ENCODE peak calls at places on chromosome 16, in eight cellular contexts. One of them, this sample, is unnamed.

GRCh38 chr16:49523435-49524159 is 150.0 kb downstream of the C16orf78 start:
- DNase-seq in A172: no peak
- DNase-seq in effector memory CD8-positive, alpha-beta T cell: no peak
- DNase-seq in CD8-positive, alpha-beta T cell: no peak
- DNase-seq in MG63: no peak
- DNase-seq in bronchial epithelial cell: no peak
- DNase-seq in activated T-helper 1 cell treated with Interleukin-2 at 50 U/mL for 16 hours: no peak
- DNase-seq in mucosa of descending colon: no peak
- DNase-seq in this sample: no peak

GRCh38 chr16:28905800-28906372 is 19.2 kb downstream of the RABEP2 start:
- DNase-seq in activated T-helper 1 cell treated with Interleukin-2 at 50 U/mL for 16 hours: no peak
- DNase-seq in mucosa of descending colon: no peak
- DNase-seq in CD8-positive, alpha-beta T cell: no peak
- DNase-seq in bronchial epithelial cell: no peak
- DNase-seq in A172: no peak
- DNase-seq in effector memory CD8-positive, alpha-beta T cell: no peak
- DNase-seq in MG63: no peak
- DNase-seq in this sample: no peak

GRCh38 chr16:86515420-86515779 is 5.1 kb downstream of the FOXF1 start:
- DNase-seq in A172: no peak
- DNase-seq in MG63: peak; percentile 64
- DNase-seq in effector memory CD8-positive, alpha-beta T cell: no peak
- DNase-seq in CD8-positive, alpha-beta T cell: no peak
- DNase-seq in bronchial epithelial cell: no peak
- DNase-seq in mucosa of descending colon: no peak
- DNase-seq in activated T-helper 1 cell treated with Interleukin-2 at 50 U/mL for 16 hours: no peak
- DNase-seq in this sample: no peak

GRCh38 chr16:12311309-12311708 is 334.8 kb downstream of the SNX29 start:
- DNase-seq in bronchial epithelial cell: no peak
- DNase-seq in A172: no peak
- DNase-seq in mucosa of descending colon: no peak
- DNase-seq in effector memory CD8-positive, alpha-beta T cell: no peak
- DNase-seq in MG63: no peak
- DNase-seq in CD8-positive, alpha-beta T cell: no peak
- DNase-seq in activated T-helper 1 cell treated with Interleukin-2 at 50 U/mL for 16 hours: no peak
- DNase-seq in this sample: no peak

GRCh38 chr16:74635303-74635702 is 28.4 kb upstream of the GLG1 start:
- DNase-seq in mucosa of descending colon: no peak
- DNase-seq in MG63: no peak
- DNase-seq in activated T-helper 1 cell treated with Interleukin-2 at 50 U/mL for 16 hours: no peak
- DNase-seq in bronchial epithelial cell: no peak
- DNase-seq in CD8-positive, alpha-beta T cell: no peak
- DNase-seq in A172: no peak
- DNase-seq in effector memory CD8-positive, alpha-beta T cell: no peak
- DNase-seq in this sample: no peak

GRCh38 chr16:74695450-74696422 is 4.9 kb downstream of the MLKL start:
- DNase-seq in mucosa of descending colon: peak; percentile 73
- DNase-seq in A172: peak; percentile 94
- DNase-seq in effector memory CD8-positive, alpha-beta T cell: peak; percentile 60
- DNase-seq in bronchial epithelial cell: peak; percentile 93
- DNase-seq in CD8-positive, alpha-beta T cell: peak; percentile 57
- DNase-seq in activated T-helper 1 cell treated with Interleukin-2 at 50 U/mL for 16 hours: peak; percentile 25
- DNase-seq in MG63: peak; percentile 78
- DNase-seq in this sample: peak; percentile 39

GRCh38 chr16:17518441-17518840 is 47.7 kb upstream of the XYLT1 start:
- DNase-seq in A172: no peak
- DNase-seq in activated T-helper 1 cell treated with Interleukin-2 at 50 U/mL for 16 hours: no peak
- DNase-seq in MG63: peak; percentile 36
- DNase-seq in mucosa of descending colon: no peak
- DNase-seq in bronchial epithelial cell: peak; percentile 7
- DNase-seq in effector memory CD8-positive, alpha-beta T cell: no peak
- DNase-seq in CD8-positive, alpha-beta T cell: no peak
- DNase-seq in this sample: no peak

GRCh38 chr16:788399-789126 is at the start of gene CHTF18:
- DNase-seq in effector memory CD8-positive, alpha-beta T cell: peak; percentile 91
- DNase-seq in A172: peak; percentile 81
- DNase-seq in CD8-positive, alpha-beta T cell: peak; percentile 90
- DNase-seq in activated T-helper 1 cell treated with Interleukin-2 at 50 U/mL for 16 hours: peak; percentile 95
- DNase-seq in bronchial epithelial cell: peak; percentile 59
- DNase-seq in mucosa of descending colon: peak; percentile 97
- DNase-seq in MG63: peak; percentile 93
- DNase-seq in this sample: peak; percentile 92

GRCh38 chr16:85491798-85492616 is 121.1 kb upstream of the GSE1 start:
- DNase-seq in MG63: no peak
- DNase-seq in activated T-helper 1 cell treated with Interleukin-2 at 50 U/mL for 16 hours: no peak
- DNase-seq in bronchial epithelial cell: peak; percentile 29
- DNase-seq in CD8-positive, alpha-beta T cell: peak; percentile 15
- DNase-seq in A172: peak; percentile 49
- DNase-seq in effector memory CD8-positive, alpha-beta T cell: no peak
- DNase-seq in mucosa of descending colon: peak; percentile 64
- DNase-seq in this sample: no peak

GRCh38 chr16:72247821-72248253 is 75.9 kb upstream of the PMFBP1 start:
- DNase-seq in activated T-helper 1 cell treated with Interleukin-2 at 50 U/mL for 16 hours: no peak
- DNase-seq in CD8-positive, alpha-beta T cell: no peak
- DNase-seq in bronchial epithelial cell: peak; percentile 26
- DNase-seq in mucosa of descending colon: no peak
- DNase-seq in A172: no peak
- DNase-seq in MG63: no peak
- DNase-seq in effector memory CD8-positive, alpha-beta T cell: no peak
- DNase-seq in this sample: no peak

GRCh38 chr16:31727553-31727952 is 146.1 kb upstream of the ZNF267 start:
- DNase-seq in activated T-helper 1 cell treated with Interleukin-2 at 50 U/mL for 16 hours: no peak
- DNase-seq in bronchial epithelial cell: no peak
- DNase-seq in A172: no peak
- DNase-seq in effector memory CD8-positive, alpha-beta T cell: no peak
- DNase-seq in CD8-positive, alpha-beta T cell: no peak
- DNase-seq in mucosa of descending colon: no peak
- DNase-seq in MG63: no peak
- DNase-seq in this sample: no peak

GRCh38 chr16:84652565-84652964 is 4.3 kb downstream of the KLHL36 start:
- DNase-seq in activated T-helper 1 cell treated with Interleukin-2 at 50 U/mL for 16 hours: no peak
- DNase-seq in A172: no peak
- DNase-seq in MG63: no peak
- DNase-seq in CD8-positive, alpha-beta T cell: peak; percentile 56
- DNase-seq in effector memory CD8-positive, alpha-beta T cell: peak; percentile 14
- DNase-seq in mucosa of descending colon: no peak
- DNase-seq in bronchial epithelial cell: no peak
- DNase-seq in this sample: no peak

GRCh38 chr16:15401972-15402371 is 6.4 kb downstream of the MPV17L start:
- DNase-seq in activated T-helper 1 cell treated with Interleukin-2 at 50 U/mL for 16 hours: no peak
- DNase-seq in effector memory CD8-positive, alpha-beta T cell: no peak
- DNase-seq in CD8-positive, alpha-beta T cell: no peak
- DNase-seq in bronchial epithelial cell: no peak
- DNase-seq in mucosa of descending colon: no peak
- DNase-seq in A172: no peak
- DNase-seq in MG63: no peak
- DNase-seq in this sample: no peak

GRCh38 chr16:87064731-87065720 is 252.2 kb downstream of the C16orf95 start:
- DNase-seq in mucosa of descending colon: no peak
- DNase-seq in A172: no peak
- DNase-seq in activated T-helper 1 cell treated with Interleukin-2 at 50 U/mL for 16 hours: no peak
- DNase-seq in CD8-positive, alpha-beta T cell: no peak
- DNase-seq in effector memory CD8-positive, alpha-beta T cell: no peak
- DNase-seq in MG63: no peak
- DNase-seq in bronchial epithelial cell: no peak
- DNase-seq in this sample: no peak

GRCh38 chr16:17238285-17239028 is 232.3 kb downstream of the XYLT1 start:
- DNase-seq in A172: no peak
- DNase-seq in effector memory CD8-positive, alpha-beta T cell: no peak
- DNase-seq in CD8-positive, alpha-beta T cell: no peak
- DNase-seq in mucosa of descending colon: no peak
- DNase-seq in bronchial epithelial cell: no peak
- DNase-seq in activated T-helper 1 cell treated with Interleukin-2 at 50 U/mL for 16 hours: no peak
- DNase-seq in MG63: peak; percentile 37
- DNase-seq in this sample: no peak

GRCh38 chr16:85662976-85663830 is 25.6 kb downstream of the GINS2 start:
- DNase-seq in activated T-helper 1 cell treated with Interleukin-2 at 50 U/mL for 16 hours: no peak
- DNase-seq in effector memory CD8-positive, alpha-beta T cell: no peak
- DNase-seq in MG63: no peak
- DNase-seq in CD8-positive, alpha-beta T cell: no peak
- DNase-seq in mucosa of descending colon: peak; percentile 16
- DNase-seq in bronchial epithelial cell: no peak
- DNase-seq in A172: no peak
- DNase-seq in this sample: no peak

GRCh38 chr16:910181-910580 is 60.6 kb downstream of the LMF1 start:
- DNase-seq in A172: no peak
- DNase-seq in mucosa of descending colon: no peak
- DNase-seq in MG63: no peak
- DNase-seq in bronchial epithelial cell: no peak
- DNase-seq in CD8-positive, alpha-beta T cell: no peak
- DNase-seq in activated T-helper 1 cell treated with Interleukin-2 at 50 U/mL for 16 hours: no peak
- DNase-seq in effector memory CD8-positive, alpha-beta T cell: no peak
- DNase-seq in this sample: no peak

This sample was measured in progenitor cell of endocrine pancreas.